ENCODE peak calls at places on chromosome 16, in seven cellular contexts. One of them, this sample, is unnamed.

GRCh38 chr16:88087517-88087877 is 136.3 kb downstream of the BANP start:
- DNase-seq in Peyer's patch: no peak
- DNase-seq in breast epithelium: no peak
- DNase-seq in uterus: no peak
- DNase-seq in body of pancreas: no peak
- DNase-seq in IMR-90: no peak
- DNase-seq in thyroid gland: no peak
- DNase-seq in this sample: no peak

GRCh38 chr16:27724491-27724878 is 174.5 kb downstream of the KATNIP start:
- DNase-seq in breast epithelium: no peak
- DNase-seq in Peyer's patch: no peak
- DNase-seq in thyroid gland: peak; percentile 73
- DNase-seq in body of pancreas: peak; percentile 25
- DNase-seq in uterus: no peak
- DNase-seq in IMR-90: no peak
- DNase-seq in this sample: no peak

GRCh38 chr16:89001117-89002027 is 24.4 kb upstream of the CBFA2T3 start:
- DNase-seq in body of pancreas: no peak
- DNase-seq in uterus: no peak
- DNase-seq in Peyer's patch: no peak
- DNase-seq in thyroid gland: no peak
- DNase-seq in IMR-90: no peak
- DNase-seq in breast epithelium: no peak
- DNase-seq in this sample: no peak

GRCh38 chr16:88754912-88755744 is 29.9 kb downstream of the PIEZO1 start:
- DNase-seq in thyroid gland: no peak
- DNase-seq in body of pancreas: no peak
- DNase-seq in IMR-90: peak; percentile 63
- DNase-seq in breast epithelium: no peak
- DNase-seq in Peyer's patch: no peak
- DNase-seq in uterus: no peak
- DNase-seq in this sample: no peak

GRCh38 chr16:89670496-89671431 is 13.1 kb downstream of the SPATA33 start:
- DNase-seq in Peyer's patch: no peak
- DNase-seq in body of pancreas: no peak
- DNase-seq in IMR-90: peak; percentile 57
- DNase-seq in breast epithelium: no peak
- DNase-seq in thyroid gland: no peak
- DNase-seq in uterus: no peak
- DNase-seq in this sample: no peak

GRCh38 chr16:25140459-25140858 is 28.9 kb downstream of the LCMT1 start:
- DNase-seq in IMR-90: peak; percentile 14
- DNase-seq in thyroid gland: peak; percentile 15
- DNase-seq in Peyer's patch: no peak
- DNase-seq in body of pancreas: no peak
- DNase-seq in uterus: no peak
- DNase-seq in breast epithelium: no peak
- DNase-seq in this sample: no peak

GRCh38 chr16:27972500-27972899 is 91.0 kb downstream of the GSG1L start:
- DNase-seq in breast epithelium: no peak
- DNase-seq in thyroid gland: peak; percentile 50
- DNase-seq in Peyer's patch: no peak
- DNase-seq in body of pancreas: no peak
- DNase-seq in uterus: no peak
- DNase-seq in IMR-90: peak; percentile 30
- DNase-seq in this sample: no peak

GRCh38 chr16:12971216-12971615 is 69.8 kb downstream of the SHISA9 start:
- DNase-seq in thyroid gland: peak; percentile 50
- DNase-seq in breast epithelium: no peak
- DNase-seq in Peyer's patch: no peak
- DNase-seq in uterus: no peak
- DNase-seq in body of pancreas: peak; percentile 15
- DNase-seq in IMR-90: no peak
- DNase-seq in this sample: no peak

GRCh38 chr16:66847533-66848057 is 3.4 kb downstream of the CA7 start:
- DNase-seq in Peyer's patch: no peak
- DNase-seq in breast epithelium: no peak
- DNase-seq in IMR-90: no peak
- DNase-seq in uterus: no peak
- DNase-seq in thyroid gland: no peak
- DNase-seq in body of pancreas: no peak
- DNase-seq in this sample: no peak

GRCh38 chr16:28580726-28581315 is 16.0 kb downstream of the SULT1A2 start:
- DNase-seq in body of pancreas: no peak
- DNase-seq in IMR-90: no peak
- DNase-seq in breast epithelium: no peak
- DNase-seq in uterus: no peak
- DNase-seq in Peyer's patch: no peak
- DNase-seq in thyroid gland: no peak
- DNase-seq in this sample: no peak

GRCh38 chr16:84370723-84371552 is 2.6 kb downstream of the ATP2C2 start:
- DNase-seq in uterus: no peak
- DNase-seq in thyroid gland: no peak
- DNase-seq in breast epithelium: no peak
- DNase-seq in IMR-90: no peak
- DNase-seq in body of pancreas: no peak
- DNase-seq in Peyer's patch: no peak
- DNase-seq in this sample: no peak
- H3K27ac ChIP-seq in uterus: no peak overlapping the region
- H3K27ac ChIP-seq in thyroid gland: no peak overlapping the region
- H3K27ac ChIP-seq in breast epithelium: no peak overlapping the region
- H3K27ac ChIP-seq in IMR-90: no peak overlapping the region
- H3K27ac ChIP-seq in body of pancreas: no peak overlapping the region
- H3K27ac ChIP-seq in Peyer's patch: peak overlapping the region; percentile 84
- H3K27ac ChIP-seq in this sample: no peak overlapping the region

DNA sequence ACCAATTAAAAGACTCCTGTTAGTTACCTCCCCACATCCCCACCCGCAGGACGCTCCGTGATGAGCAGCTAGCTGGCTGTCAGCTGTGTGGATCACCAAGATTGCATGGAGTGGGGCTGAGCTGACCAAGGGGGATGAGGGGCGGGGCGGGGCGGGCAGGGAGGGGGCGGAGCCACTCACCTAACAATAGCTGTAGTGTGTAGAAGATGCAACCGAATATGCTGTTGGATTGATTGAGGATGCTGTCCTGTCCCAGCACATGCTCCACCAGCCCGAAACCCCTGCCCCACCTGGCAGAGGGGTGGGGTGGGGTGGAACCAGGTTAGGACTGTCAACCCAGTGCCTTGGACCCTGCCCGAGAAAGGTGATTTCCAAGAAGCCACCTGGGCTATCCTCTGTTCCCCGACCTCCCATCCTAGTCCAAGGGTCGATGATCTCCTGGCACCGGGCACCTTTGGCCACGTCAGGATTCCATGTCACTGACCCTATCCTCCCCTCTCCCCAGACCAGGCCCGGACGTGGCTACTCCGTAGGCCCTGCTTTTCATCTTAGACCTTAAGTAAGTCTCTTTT is 1.4 kb downstream of the VKORC1 start:
- DNase-seq in thyroid gland: no peak
- DNase-seq in IMR-90: peak; percentile 38
- DNase-seq in uterus: no peak
- DNase-seq in Peyer's patch: no peak
- DNase-seq in body of pancreas: no peak
- DNase-seq in breast epithelium: no peak
- DNase-seq in this sample: no peak
- TF ChIP-seq POLR2A in thyroid gland: no peak
- TF ChIP-seq POLR2A in IMR-90: no peak
- TF ChIP-seq POLR2A in uterus: no peak
- TF ChIP-seq POLR2A in Peyer's patch: peak; percentile 52
- TF ChIP-seq POLR2A in body of pancreas: no peak
- TF ChIP-seq POLR2A in breast epithelium: no peak
- TF ChIP-seq POLR2A in this sample: no peak

GRCh38 chr16:81448154-81449131 is 3.8 kb downstream of the CMIP start:
- DNase-seq in breast epithelium: no peak
- DNase-seq in uterus: no peak
- DNase-seq in IMR-90: no peak
- DNase-seq in Peyer's patch: no peak
- DNase-seq in body of pancreas: peak; percentile 83
- DNase-seq in thyroid gland: no peak
- DNase-seq in this sample: no peak
- H3K4me3 ChIP-seq in breast epithelium: peak overlapping the region; percentile 95
- H3K4me3 ChIP-seq in uterus: no peak overlapping the region
- H3K4me3 ChIP-seq in IMR-90: no peak overlapping the region
- H3K4me3 ChIP-seq in Peyer's patch: peak overlapping the region; percentile 98
- H3K4me3 ChIP-seq in body of pancreas: no peak overlapping the region
- H3K4me3 ChIP-seq in thyroid gland: no peak overlapping the region
- H3K4me3 ChIP-seq in this sample: peak overlapping the region; percentile 95

DNA sequence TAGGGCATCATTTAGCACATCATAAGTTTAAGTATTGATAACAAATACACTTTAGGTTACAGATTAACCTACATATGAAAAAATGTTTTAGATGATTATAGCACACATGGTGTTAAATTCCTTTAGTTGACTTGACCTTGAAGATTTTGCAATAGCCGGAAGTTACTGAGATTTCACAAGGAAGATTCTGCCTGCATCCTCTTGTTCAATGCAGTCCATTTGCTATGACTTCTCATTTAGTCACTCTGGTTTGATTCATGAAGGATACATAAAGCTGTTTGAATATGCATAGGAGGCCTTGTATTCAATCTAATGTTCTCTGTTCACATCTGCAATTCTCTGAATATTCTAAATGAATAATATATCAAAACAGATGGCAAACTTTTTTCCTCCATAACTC is 870.2 kb upstream of the GOT2 start:
- DNase-seq in body of pancreas: no peak
- DNase-seq in breast epithelium: no peak
- DNase-seq in uterus: no peak
- DNase-seq in IMR-90: peak; percentile 4
- DNase-seq in Peyer's patch: no peak
- DNase-seq in thyroid gland: no peak
- DNase-seq in this sample: no peak
- H3K27ac ChIP-seq in body of pancreas: no peak overlapping the region
- H3K27ac ChIP-seq in breast epithelium: no peak overlapping the region
- H3K27ac ChIP-seq in uterus: no peak overlapping the region
- H3K27ac ChIP-seq in IMR-90: no peak overlapping the region
- H3K27ac ChIP-seq in Peyer's patch: no peak overlapping the region
- H3K27ac ChIP-seq in thyroid gland: no peak overlapping the region
- H3K27ac ChIP-seq in this sample: no peak overlapping the region

GRCh38 chr16:18931756-18932155 is 5.5 kb upstream of the SMG1 start:
- DNase-seq in breast epithelium: no peak
- DNase-seq in uterus: no peak
- DNase-seq in IMR-90: no peak
- DNase-seq in thyroid gland: peak; percentile 8
- DNase-seq in Peyer's patch: no peak
- DNase-seq in body of pancreas: no peak
- DNase-seq in this sample: no peak
- TF ChIP-seq POLR2A in breast epithelium: no peak
- TF ChIP-seq POLR2A in uterus: no peak
- TF ChIP-seq POLR2A in IMR-90: no peak
- TF ChIP-seq POLR2A in thyroid gland: no peak
- TF ChIP-seq POLR2A in Peyer's patch: no peak
- TF ChIP-seq POLR2A in body of pancreas: no peak
- TF ChIP-seq POLR2A in this sample: no peak

DNA sequence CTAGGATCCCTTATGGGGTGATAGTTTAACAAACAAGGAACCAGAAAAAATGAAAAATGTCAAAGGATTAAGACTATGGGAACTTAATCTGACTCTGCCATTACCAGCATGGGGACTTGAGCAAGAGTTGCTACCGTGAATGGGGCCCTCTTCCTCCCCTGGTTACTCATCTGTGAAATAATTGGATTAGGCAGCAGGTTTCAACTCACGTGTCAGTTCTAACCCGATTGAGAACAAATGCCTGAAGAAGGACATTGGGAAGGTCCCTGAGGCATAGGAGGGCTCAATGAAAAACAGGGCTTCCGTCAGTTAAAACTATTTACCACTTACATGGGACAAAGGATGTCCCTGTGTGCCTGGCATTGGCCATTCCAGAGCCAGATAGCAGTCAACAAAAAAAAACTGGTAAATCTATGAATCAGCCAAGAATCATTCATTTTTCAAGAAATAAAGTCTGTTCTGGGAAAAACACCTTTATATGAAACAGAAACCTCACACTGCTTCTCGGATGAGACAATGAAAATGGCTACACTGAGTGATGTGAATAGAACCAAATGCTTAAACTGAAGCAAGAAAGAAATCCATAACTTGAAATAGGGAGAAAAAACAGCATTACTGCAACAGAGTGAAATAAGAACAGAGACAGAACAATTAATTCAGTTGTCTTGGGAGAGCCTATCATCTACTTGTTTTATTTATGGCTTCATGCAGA is 104.3 kb downstream of the ADAMTS18 start:
- DNase-seq in body of pancreas: no peak
- DNase-seq in thyroid gland: no peak
- DNase-seq in Peyer's patch: no peak
- DNase-seq in IMR-90: no peak
- DNase-seq in breast epithelium: no peak
- DNase-seq in uterus: no peak
- DNase-seq in this sample: no peak
- H3K4me3 ChIP-seq in body of pancreas: no peak overlapping the region
- H3K4me3 ChIP-seq in thyroid gland: no peak overlapping the region
- H3K4me3 ChIP-seq in Peyer's patch: no peak overlapping the region
- H3K4me3 ChIP-seq in IMR-90: no peak overlapping the region
- H3K4me3 ChIP-seq in breast epithelium: no peak overlapping the region
- H3K4me3 ChIP-seq in uterus: no peak overlapping the region
- H3K4me3 ChIP-seq in this sample: no peak overlapping the region

GRCh38 chr16:87075319-87075860 is 241.8 kb downstream of the C16orf95 start:
- DNase-seq in thyroid gland: no peak
- DNase-seq in body of pancreas: no peak
- DNase-seq in Peyer's patch: no peak
- DNase-seq in breast epithelium: no peak
- DNase-seq in IMR-90: no peak
- DNase-seq in uterus: no peak
- DNase-seq in this sample: no peak
- H3K27ac ChIP-seq in thyroid gland: no peak overlapping the region
- H3K27ac ChIP-seq in body of pancreas: no peak overlapping the region
- H3K27ac ChIP-seq in Peyer's patch: no peak overlapping the region
- H3K27ac ChIP-seq in breast epithelium: no peak overlapping the region
- H3K27ac ChIP-seq in IMR-90: no peak overlapping the region
- H3K27ac ChIP-seq in uterus: no peak overlapping the region
- H3K27ac ChIP-seq in this sample: no peak overlapping the region

This sample was measured in esophagus squamous epithelium.